ENCODE peak calls at places on chromosomes 2 and 18, in six cellular contexts. E, A, Y, S, L and N are unnamed samples.

GRCh38 chr2:227402959-227403358 is 15.2 kb upstream of the SCYGR1 start:
- DNase-seq in E (no peak), A (no peak), Y (no peak), S (no peak), L (no peak), N (no peak)

GRCh38 chr2:15983496-15983895 is 43.1 kb downstream of the MYCN start:
- DNase-seq in E (no peak), A (no peak), Y (no peak), S (no peak), L (no peak), N (no peak)

GRCh38 chr2:201058914-201059313 is 12.6 kb downstream of the HYCC2 start:
- DNase-seq in E (no peak), A (peak), Y (no peak), S (no peak), L (no peak), N (no peak)

GRCh38 chr18:12639990-12640880 is 17.7 kb downstream of the SPIRE1 start:
- DNase-seq in E (peak), A (peak), Y (no peak), S (peak), L (no peak), N (peak)

GRCh38 chr2:121638333-121638732 is 10.9 kb downstream of the CLASP1 start:
- DNase-seq in E (peak), A (no peak), Y (no peak), S (no peak), L (no peak), N (peak)

GRCh38 chr2:142557391-142557790 is 320.1 kb upstream of the KYNU start:
- DNase-seq in E (no peak), A (no peak), Y (no peak), S (peak), L (no peak), N (no peak)

GRCh38 chr18:7617738-7618422 is 50.8 kb downstream of the PTPRM start:
- DNase-seq in E (peak), A (peak), Y (peak), S (peak), L (no peak), N (peak)

GRCh38 chr2:157894694-157895450 is 18.7 kb upstream of the ACVR1 start:
- DNase-seq in E (peak), A (peak), Y (peak), S (peak), L (no peak), N (peak)

GRCh38 chr2:221629478-221629877 is 57.4 kb upstream of the EPHA4 start:
- DNase-seq in E (peak), A (peak), Y (peak), S (peak), L (no peak), N (peak)

GRCh38 chr2:159089543-159089942 is 121.1 kb downstream of the TANC1 start:
- DNase-seq in E (no peak), A (no peak), Y (no peak), S (no peak), L (no peak), N (no peak)

GRCh38 chr2:219911541-219911940 is 284.1 kb downstream of the SLC4A3 start:
- DNase-seq in E (no peak), A (no peak), Y (no peak), S (no peak), L (no peak), N (no peak)

GRCh38 chr2:28558421-28558820 is 62.6 kb downstream of the PLB1 start:
- DNase-seq in E (no peak), A (no peak), Y (no peak), S (no peak), L (no peak), N (peak)

GRCh38 chr2:208820289-208820688 is 413.7 kb downstream of the PTH2R start:
- DNase-seq in E (no peak), A (peak), Y (no peak), S (no peak), L (no peak), N (no peak)

GRCh38 chr2:73759287-73759764 is 20.6 kb downstream of the DUSP11 start:
- DNase-seq in E (peak), A (no peak), Y (no peak), S (peak), L (no peak), N (peak)

GRCh38 chr2:233360771-233361176 is 6.5 kb downstream of the DGKD start:
- DNase-seq in E (no peak), A (peak), Y (no peak), S (no peak), L (no peak), N (no peak)

GRCh38 chr2:88875749-88876148 is 184.3 kb downstream of the RPIA start:
- DNase-seq in E (no peak), A (no peak), Y (no peak), S (no peak), L (no peak), N (no peak)

DNA sequence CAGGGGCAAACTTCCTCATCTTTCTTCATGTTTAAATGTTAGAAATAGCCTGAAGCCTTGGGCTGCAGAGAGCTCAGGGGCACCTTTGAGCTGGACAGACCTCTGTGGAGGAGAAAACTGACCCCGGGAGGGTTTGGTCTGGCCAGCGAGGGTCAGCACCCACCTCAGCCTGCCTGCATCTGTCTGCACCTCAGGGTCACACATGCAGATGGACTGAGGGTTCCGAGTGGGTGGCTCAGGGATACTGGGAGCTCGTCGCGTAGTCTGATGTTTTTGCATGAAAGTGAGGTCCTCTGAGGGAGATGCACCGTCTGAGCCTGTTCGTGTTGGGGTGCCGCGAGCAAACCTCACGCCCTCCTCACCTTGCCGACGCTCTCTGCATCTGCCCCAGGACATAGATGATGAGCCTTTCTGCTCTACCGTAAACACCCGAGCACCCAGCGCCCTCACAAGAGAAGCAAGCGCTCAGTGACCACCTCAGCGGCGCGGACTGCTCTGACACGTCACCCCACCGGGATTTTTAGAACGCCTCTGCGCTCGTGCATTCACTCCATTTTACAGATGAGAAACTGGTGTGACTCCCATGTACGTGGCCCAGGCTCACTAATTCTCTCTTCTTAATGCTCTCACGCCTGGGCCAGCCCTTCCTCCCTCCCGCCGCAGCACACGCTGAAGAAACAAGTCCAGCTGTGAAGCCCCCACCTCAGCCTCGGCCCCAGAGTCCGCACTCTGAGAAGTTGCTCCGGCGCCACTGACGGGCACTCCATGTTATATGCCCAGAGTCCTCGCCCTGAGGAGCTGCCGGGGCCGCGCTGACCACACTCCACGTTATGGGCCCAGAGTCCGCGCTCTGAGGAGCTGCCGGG is 9.5 kb downstream of the KCNG2 start:
- DNase-seq in E (no peak), A (no peak), Y (no peak), S (no peak), L (no peak), N (no peak)
- TF ChIP-seq CTCF in E (no peak), A (no peak), Y (no peak), S (no peak), L (no peak), N (no peak)

DNA sequence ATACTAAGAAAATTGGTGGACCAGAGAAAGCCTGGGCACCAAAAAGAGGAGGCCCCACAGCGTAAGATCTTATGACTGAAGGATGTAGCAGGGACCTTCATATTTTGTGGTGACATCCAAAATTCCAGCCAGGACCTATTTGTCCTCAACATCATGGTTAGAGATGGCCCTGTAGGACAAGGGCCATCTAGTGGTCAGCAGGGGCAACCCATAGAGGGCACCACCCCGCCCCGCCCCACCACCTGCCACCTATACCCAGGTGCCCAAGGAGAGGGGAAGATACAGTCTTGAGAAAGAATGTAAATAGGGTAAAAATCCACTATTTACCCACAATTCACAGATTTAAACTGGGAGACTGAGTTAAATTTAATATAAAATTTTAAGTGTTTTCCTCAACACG is 59.6 kb upstream of the TMEM163 start:
- DNase-seq in E (no peak), A (no peak), Y (no peak), S (no peak), L (no peak), N (no peak)
- TF ChIP-seq CTCF in E (peak), A (peak), Y (no peak), S (peak), L (peak), N (no peak)

DNA sequence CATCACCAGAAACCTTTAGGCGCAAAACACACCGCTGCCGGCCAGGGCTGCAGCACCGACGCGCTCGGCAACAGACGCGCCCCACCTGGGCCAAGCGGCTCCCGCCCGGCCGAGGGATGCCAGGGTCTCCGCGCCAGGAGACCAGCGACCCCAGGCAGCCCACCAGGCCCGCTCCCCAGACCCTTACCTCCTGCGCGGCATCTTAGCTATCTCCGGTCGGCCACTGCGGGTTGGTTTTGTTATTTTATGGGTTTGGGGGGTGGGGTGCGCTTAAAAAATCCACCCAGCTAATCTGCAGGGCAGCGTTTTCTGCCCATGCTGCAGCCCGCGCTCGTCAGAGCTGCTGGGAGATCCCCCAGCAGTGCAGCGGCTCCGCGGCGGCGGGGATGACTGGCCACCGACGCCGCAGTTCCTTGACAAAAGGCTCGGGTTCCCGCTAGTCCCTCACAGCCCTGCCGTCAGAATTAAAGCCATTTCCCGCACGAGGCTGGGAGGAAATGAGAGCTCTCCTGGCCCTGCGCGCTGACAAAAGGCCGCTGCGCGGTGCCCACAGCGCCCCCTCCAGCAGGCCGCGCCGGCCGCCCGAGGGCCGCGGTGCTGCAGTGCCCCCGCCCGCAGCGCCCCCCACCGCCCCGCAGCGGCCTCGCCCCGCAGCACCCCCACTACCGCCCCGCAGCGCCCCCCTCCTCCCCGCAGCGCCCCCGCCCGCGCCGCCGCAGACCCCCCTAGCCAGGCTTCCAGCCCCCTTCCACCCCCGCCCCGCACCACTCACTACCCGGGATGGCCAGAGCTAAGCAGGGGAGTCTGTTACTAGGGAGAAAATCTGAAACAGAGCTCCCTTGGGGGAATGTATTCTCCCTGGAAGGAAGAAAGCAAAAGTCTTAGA is at the start of gene ADD2:
- DNase-seq in E (peak), A (peak), Y (no peak), S (no peak), L (no peak), N (peak)
- TF ChIP-seq CTCF in E (no peak), A (peak), Y (no peak), S (peak), L (peak), N (peak)

DNA sequence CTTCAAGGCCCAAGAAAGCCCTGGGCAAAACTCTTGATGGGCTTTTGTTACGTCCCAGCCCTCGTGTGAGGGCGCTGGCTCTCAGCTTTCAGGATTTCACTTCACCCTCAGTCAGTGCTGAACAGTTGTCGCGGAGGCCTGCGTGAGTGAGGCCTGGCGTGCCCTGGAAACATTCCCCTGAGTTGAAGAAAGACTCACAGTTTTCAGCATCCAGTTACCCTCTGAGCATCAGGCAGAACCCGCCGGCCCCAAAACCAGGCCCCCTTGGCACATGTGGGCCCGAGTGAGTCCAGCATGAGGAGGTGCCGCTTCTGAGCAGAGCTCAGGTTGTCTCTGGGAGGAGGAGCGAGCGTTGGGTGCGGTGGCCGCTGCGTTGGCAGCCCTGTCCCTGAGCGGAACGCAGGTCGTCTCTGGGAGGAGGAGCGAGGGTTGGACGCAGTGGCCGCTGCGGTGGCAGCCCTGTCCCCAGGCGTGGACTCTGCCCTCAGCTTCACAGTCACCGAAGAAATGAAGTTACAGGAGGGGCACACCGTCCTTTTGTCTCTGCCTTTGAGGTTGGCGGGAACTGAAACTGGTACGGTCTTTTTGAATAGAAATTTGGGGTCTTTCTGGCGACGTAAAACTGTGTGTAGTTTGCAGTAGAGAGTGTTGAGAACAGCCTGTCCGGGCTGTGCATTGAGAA is at the start of gene NEU4:
- DNase-seq in E (no peak), A (no peak), Y (no peak), S (no peak), L (no peak), N (no peak)
- TF ChIP-seq CTCF in E (no peak), A (no peak), Y (no peak), S (no peak), L (no peak), N (no peak)

DNA sequence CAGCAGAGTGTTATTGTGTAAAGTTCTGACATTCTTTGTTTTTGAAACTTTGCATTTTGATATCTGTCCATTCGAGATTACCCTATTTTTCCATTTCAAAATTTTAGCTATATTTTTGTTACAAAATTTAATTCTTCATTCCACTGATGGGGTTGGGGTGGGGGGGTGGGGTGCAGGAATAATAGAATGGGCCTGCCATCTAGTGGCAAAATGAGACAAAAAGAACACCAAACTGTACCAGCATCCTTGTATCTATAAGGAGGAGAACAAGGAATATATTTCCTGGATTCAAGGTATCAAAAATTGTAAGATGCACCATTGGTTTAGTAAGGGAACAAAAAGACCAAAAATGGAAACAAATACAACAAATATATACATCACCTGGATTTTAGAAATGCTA is 27.9 kb upstream of the TTR start:
- DNase-seq in E (no peak), A (no peak), Y (no peak), S (no peak), L (no peak), N (no peak)
- TF ChIP-seq CTCF in E (no peak), A (peak), Y (no peak), S (no peak), L (peak), N (no peak)

GRCh38 chr18:49026501-49027378 is 76.0 kb upstream of the SMAD7 start:
- DNase-seq in E (no peak), A (peak), Y (no peak), S (no peak), L (no peak), N (no peak)

GRCh38 chr18:49030138-49030537 is 79.4 kb upstream of the SMAD7 start:
- DNase-seq in E (no peak), A (peak), Y (no peak), S (no peak), L (no peak), N (no peak)

GRCh38 chr18:49028801-49029506 is 78.2 kb upstream of the SMAD7 start:
- DNase-seq in E (no peak), A (no peak), Y (no peak), S (no peak), L (no peak), N (no peak)

GRCh38 chr18:49029628-49030027 is 78.9 kb upstream of the SMAD7 start:
- DNase-seq in E (no peak), A (no peak), Y (no peak), S (no peak), L (no peak), N (no peak)

GRCh38 chr18:49028091-49028490 is 77.3 kb upstream of the SMAD7 start:
- DNase-seq in E (no peak), A (no peak), Y (no peak), S (no peak), L (no peak), N (no peak)
- TF ChIP-seq CTCF in E (no peak), A (no peak), Y (no peak), S (no peak), L (no peak), N (no peak)

GRCh38 chr2:238706673-238707072 is 141.2 kb upstream of the TWIST2 start:
- DNase-seq in E (no peak), A (no peak), Y (no peak), S (no peak), L (no peak), N (no peak)
- TF ChIP-seq CTCF in E (peak), A (no peak), Y (peak), S (peak), L (peak), N (peak)

GRCh38 chr2:18856766-18857165 is 267.4 kb upstream of the NT5C1B start:
- DNase-seq in E (no peak), A (no peak), Y (peak), S (no peak), L (no peak), N (peak)

GRCh38 chr2:18849841-18850578 is 260.6 kb upstream of the NT5C1B start:
- DNase-seq in E (no peak), A (no peak), Y (no peak), S (no peak), L (no peak), N (no peak)

GRCh38 chr2:18860179-18860578 is 270.8 kb upstream of the NT5C1B start:
- DNase-seq in E (no peak), A (no peak), Y (no peak), S (no peak), L (no peak), N (no peak)

DNA sequence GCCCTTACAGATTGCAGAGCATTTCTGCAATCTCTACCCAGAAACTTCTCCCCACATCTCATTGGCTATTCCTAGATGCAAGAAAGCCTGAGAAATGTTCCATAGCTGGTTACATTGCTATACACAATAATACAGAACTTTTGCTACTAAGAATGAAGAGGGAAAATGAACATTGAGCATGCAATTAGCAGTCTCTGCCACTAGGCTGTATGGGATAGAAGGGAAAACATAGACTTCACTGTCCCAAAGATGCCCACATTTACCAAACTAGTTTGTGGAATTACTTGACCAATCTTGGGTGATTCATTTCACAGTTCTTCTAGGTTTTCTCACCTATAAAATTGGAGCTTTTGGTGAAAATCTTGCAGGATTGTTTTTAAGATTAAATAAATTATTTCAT is 265.7 kb upstream of the NT5C1B start:
- DNase-seq in E (peak), A (no peak), Y (no peak), S (peak), L (no peak), N (peak)
- TF ChIP-seq CTCF in E (peak), A (peak), Y (peak), S (peak), L (peak), N (peak)